ENCODE peak calls at places on chromosomes 12 and 14, in six cellular contexts. X is GM20000, J is endodermal cell, L is C1 segment of cervical spinal cord, K is sciatic nerve, H is NCI-H510A. T is an unnamed sample.

GRCh38 chr12:10305411-10305810 is 2.3 kb upstream of the KLRD1 start:
- DNase-seq in X (no peak), J (no peak), L (no peak), K (no peak), H (no peak), T (no peak)

GRCh38 chr14:102655154-102655553 is 62.7 kb downstream of the RCOR1 start:
- DNase-seq in X (no peak), J (no peak), L (no peak), K (no peak), H (no peak), T (no peak)

GRCh38 chr14:94390372-94391086 is 2.1 kb upstream of the SERPINA1 start:
- DNase-seq in X (no peak), J (peak), L (no peak), K (peak), H (no peak), T (no peak)

GRCh38 chr14:24674204-24674970 is 40.4 kb upstream of the GZMB start:
- DNase-seq in X (no peak), J (no peak), L (no peak), K (no peak), H (no peak), T (no peak)

GRCh38 chr14:71626281-71626835 is 305.9 kb upstream of the RGS6 start:
- DNase-seq in X (no peak), J (no peak), L (no peak), K (no peak), H (no peak), T (no peak)

GRCh38 chr12:2829275-2829674 is 5.6 kb downstream of the NRIP2 start:
- DNase-seq in X (no peak), J (no peak), L (no peak), K (no peak), H (no peak), T (no peak)

GRCh38 chr12:63420206-63420644 is 248.1 kb downstream of the DPY19L2 start:
- DNase-seq in X (peak), J (peak), L (no peak), K (no peak), H (peak), T (peak)

GRCh38 chr14:99271288-99271941 is 582 bp downstream of the BCL11B start:
- DNase-seq in X (no peak), J (no peak), L (no peak), K (no peak), H (no peak), T (no peak)

GRCh38 chr12:14138495-14138894 is 157.1 kb upstream of the GRIN2B start:
- DNase-seq in X (no peak), J (peak), L (no peak), K (no peak), H (no peak), T (no peak)

GRCh38 chr12:64459388-64460024 is 7.6 kb downstream of the TBK1 start:
- DNase-seq in X (no peak), J (no peak), L (no peak), K (no peak), H (no peak), T (no peak)

GRCh38 chr12:127245009-127245408 is 1022.0 kb upstream of the TMEM132C start:
- DNase-seq in X (no peak), J (no peak), L (no peak), K (no peak), H (no peak), T (no peak)

GRCh38 chr12:10131101-10131632 is 1.2 kb upstream of the CLEC7A start:
- DNase-seq in X (no peak), J (no peak), L (no peak), K (no peak), H (no peak), T (no peak)

GRCh38 chr12:106527356-106527755 is 55.4 kb upstream of the RFX4 start:
- DNase-seq in X (no peak), J (no peak), L (no peak), K (no peak), H (no peak), T (no peak)

GRCh38 chr12:127162902-127163301 is 1104.1 kb upstream of the TMEM132C start:
- DNase-seq in X (no peak), J (no peak), L (no peak), K (no peak), H (no peak), T (no peak)

GRCh38 chr14:50028458-50028857 is 87.9 kb downstream of the VCPKMT start:
- DNase-seq in X (no peak), J (no peak), L (no peak), K (no peak), H (no peak), T (no peak)

GRCh38 chr12:116708826-116709756 is 28.8 kb downstream of the SPRING1 start:
- DNase-seq in X (peak), J (peak), L (no peak), K (peak), H (peak), T (peak)

GRCh38 chr14:92800012-92800411 is 5.9 kb downstream of the GOLGA5 start:
- DNase-seq in X (no peak), J (no peak), L (no peak), K (no peak), H (no peak), T (no peak)

GRCh38 chr12:80861636-80862378 is 75.9 kb downstream of the LIN7A start:
- DNase-seq in X (no peak), J (no peak), L (no peak), K (no peak), H (no peak), T (no peak)

GRCh38 chr12:120468846-120469449 is 600 bp downstream of the SRSF9 start:
- DNase-seq in X (peak), J (no peak), L (no peak), K (peak), H (no peak), T (no peak)

GRCh38 chr14:61524211-61524806 is 171.0 kb upstream of the HIF1A start:
- DNase-seq in X (no peak), J (peak), L (no peak), K (no peak), H (peak), T (peak)

GRCh38 chr12:45986646-45987338 is 3.6 kb downstream of the SCAF11 start:
- DNase-seq in X (no peak), J (peak), L (no peak), K (no peak), H (no peak), T (no peak)

GRCh38 chr12:121590476-121591143 is 9.8 kb upstream of the KDM2B start:
- DNase-seq in X (peak), J (no peak), L (no peak), K (no peak), H (no peak), T (no peak)

GRCh38 chr12:119809023-119809422 is 68.1 kb downstream of the CIT start:
- DNase-seq in X (peak), J (no peak), L (no peak), K (no peak), H (no peak), T (no peak)

GRCh38 chr12:116284401-116284800 is 6.9 kb upstream of the MED13L start:
- DNase-seq in X (no peak), J (no peak), L (no peak), K (no peak), H (no peak), T (no peak)